ENCODE peak calls at places on chromosomes 5 and 9, in four cellular contexts. One of them, this sample, is unnamed.

GRCh38 chr9:96574931-96575351 is 44.7 kb downstream of the CDC14B start:
- DNase-seq in Peyer's patch: no peak
- DNase-seq in cardiac fibroblast: no peak
- DNase-seq in GM18507: no peak
- DNase-seq in this sample: no peak

GRCh38 chr5:135073771-135074345 is 39.8 kb upstream of the PITX1 start:
- DNase-seq in cardiac fibroblast: peak
- DNase-seq in Peyer's patch: no peak
- DNase-seq in GM18507: no peak
- DNase-seq in this sample: no peak

GRCh38 chr5:26700759-26701384 is 337.5 kb downstream of the CDH9 start:
- DNase-seq in Peyer's patch: no peak
- DNase-seq in cardiac fibroblast: peak
- DNase-seq in GM18507: no peak
- DNase-seq in this sample: no peak

GRCh38 chr5:2998106-2998505 is 246.6 kb upstream of the IRX2 start:
- DNase-seq in GM18507: no peak
- DNase-seq in Peyer's patch: no peak
- DNase-seq in cardiac fibroblast: no peak
- DNase-seq in this sample: no peak

GRCh38 chr9:22342489-22343217 is 104.0 kb upstream of the DMRTA1 start:
- DNase-seq in cardiac fibroblast: peak
- DNase-seq in GM18507: no peak
- DNase-seq in Peyer's patch: no peak
- DNase-seq in this sample: no peak

GRCh38 chr5:154437281-154437965 is 8.4 kb upstream of the SAP30L start:
- DNase-seq in GM18507: no peak
- DNase-seq in cardiac fibroblast: peak
- DNase-seq in Peyer's patch: no peak
- DNase-seq in this sample: no peak

GRCh38 chr9:124611106-124611505 is 103.9 kb upstream of the NR5A1 start:
- DNase-seq in GM18507: no peak
- DNase-seq in cardiac fibroblast: no peak
- DNase-seq in Peyer's patch: no peak
- DNase-seq in this sample: no peak

GRCh38 chr5:36029914-36030313 is 36.8 kb downstream of the UGT3A2 start:
- DNase-seq in GM18507: no peak
- DNase-seq in cardiac fibroblast: no peak
- DNase-seq in Peyer's patch: no peak
- DNase-seq in this sample: peak

GRCh38 chr9:90107021-90107771 is 502.4 kb downstream of the GADD45G start:
- DNase-seq in GM18507: no peak
- DNase-seq in Peyer's patch: no peak
- DNase-seq in cardiac fibroblast: peak
- DNase-seq in this sample: no peak

GRCh38 chr9:99197124-99197630 is 24.6 kb downstream of the ALG2 start:
- DNase-seq in GM18507: no peak
- DNase-seq in Peyer's patch: no peak
- DNase-seq in cardiac fibroblast: no peak
- DNase-seq in this sample: no peak

GRCh38 chr5:143968071-143968878 is 156.3 kb downstream of the HMHB1 start:
- DNase-seq in GM18507: peak
- DNase-seq in Peyer's patch: no peak
- DNase-seq in cardiac fibroblast: peak
- DNase-seq in this sample: peak

GRCh38 chr9:4979224-4979623 is 5.8 kb upstream of the JAK2 start:
- DNase-seq in cardiac fibroblast: no peak
- DNase-seq in GM18507: no peak
- DNase-seq in Peyer's patch: no peak
- DNase-seq in this sample: no peak

GRCh38 chr9:132885691-132886357 is 7.1 kb downstream of the SPACA9 start:
- DNase-seq in GM18507: no peak
- DNase-seq in Peyer's patch: no peak
- DNase-seq in cardiac fibroblast: no peak
- DNase-seq in this sample: no peak